ENCODE peak calls at places on chromosomes 11 and 22, in four cellular contexts. I is WERI-Rb-1, O is transverse colon, T is endodermal cell. C is an unnamed sample.

GRCh38 chr22:43635101-43635500 is 177.0 kb downstream of the EFCAB6 start:
- DNase-seq in I (no peak), O (no peak), T (no peak), C (no peak)

GRCh38 chr11:127000991-127001390 is 421 bp upstream of the KIRREL3 start:
- DNase-seq in I (no peak), O (no peak), T (peak; percentile 41), C (no peak)

GRCh38 chr11:69292221-69292648 is 1.7 kb upstream of the MYEOV start:
- DNase-seq in I (peak; percentile 23), O (peak; percentile 50), T (peak; percentile 89), C (no peak)

GRCh38 chr11:85712953-85713352 is 27.0 kb upstream of the CCDC89 start:
- DNase-seq in I (no peak), O (no peak), T (no peak), C (no peak)

GRCh38 chr11:14308114-14308896 is 50.7 kb downstream of the RRAS2 start:
- DNase-seq in I (no peak), O (no peak), T (no peak), C (peak; percentile 17)

GRCh38 chr22:34395370-34395769 is 475.1 kb upstream of the LARGE1 start:
- DNase-seq in I (no peak), O (no peak), T (peak; percentile 43), C (no peak)

GRCh38 chr11:49499117-49499516 is 290.7 kb upstream of the FOLH1 start:
- DNase-seq in I (no peak), O (no peak), T (peak; percentile 47), C (no peak)

GRCh38 chr22:19806213-19807160 is 45.9 kb downstream of the TBX1 start:
- DNase-seq in I (peak; percentile 80), O (peak; percentile 92), T (peak; percentile 38), C (no peak)

GRCh38 chr11:94840209-94840608 is 72.1 kb downstream of the AMOTL1 start:
- DNase-seq in I (no peak), O (no peak), T (no peak), C (no peak)

GRCh38 chr11:120747801-120748484 is 236.4 kb downstream of the GRIK4 start:
- DNase-seq in I (peak; percentile 79), O (no peak), T (no peak), C (no peak)

GRCh38 chr22:48957987-48958321 is 869.7 kb downstream of the BRD1 start:
- DNase-seq in I (no peak), O (no peak), T (no peak), C (no peak)

GRCh38 chr11:99973993-99974392 is 713.1 kb upstream of the ARHGAP42 start:
- DNase-seq in I (no peak), O (no peak), T (no peak), C (no peak)

GRCh38 chr11:12239396-12240298 is 129.3 kb downstream of the MICAL2 start:
- DNase-seq in I (no peak), O (no peak), T (no peak), C (peak; percentile 75)

GRCh38 chr22:44446483-44446882 is 51.5 kb downstream of the RTL6 start:
- DNase-seq in I (no peak), O (no peak), T (peak; percentile 42), C (no peak)

GRCh38 chr11:66683877-66684276 is 6.2 kb upstream of the RBM4B start:
- DNase-seq in I (no peak), O (no peak), T (no peak), C (no peak)

GRCh38 chr11:21988477-21988876 is 204.4 kb upstream of the ANO5 start:
- DNase-seq in I (no peak), O (no peak), T (no peak), C (no peak)

GRCh38 chr11:1847941-1848639 is 4.8 kb upstream of the LSP1 start:
- DNase-seq in I (no peak), O (no peak), T (no peak), C (no peak)

GRCh38 chr11:121723261-121723741 is 270.5 kb upstream of the SORL1-AS1 start:
- DNase-seq in I (no peak), O (no peak), T (peak; percentile 75), C (peak; percentile 16)

GRCh38 chr11:6440906-6441358 is at the start of gene HPX:
- DNase-seq in I (no peak), O (no peak), T (no peak), C (no peak)

GRCh38 chr11:1297576-1298473 is 11.6 kb downstream of the TOLLIP start:
- DNase-seq in I (no peak), O (peak; percentile 35), T (peak; percentile 26), C (peak; percentile 56)

GRCh38 chr11:10002221-10002620 is 291.8 kb downstream of the SBF2 start:
- DNase-seq in I (no peak), O (no peak), T (no peak), C (no peak)

GRCh38 chr22:49257551-49257951 is 570.1 kb downstream of the BRD1 start:
- DNase-seq in I (no peak), O (no peak), T (peak; percentile 20), C (no peak)

GRCh38 chr22:41876675-41877074 is 38.2 kb downstream of the SHISA8 start:
- DNase-seq in I (no peak), O (no peak), T (no peak), C (no peak)

GRCh38 chr11:70586261-70587094 is 188.1 kb downstream of the CTTN start:
- DNase-seq in I (no peak), O (no peak), T (peak; percentile 26), C (no peak)

DNA sequence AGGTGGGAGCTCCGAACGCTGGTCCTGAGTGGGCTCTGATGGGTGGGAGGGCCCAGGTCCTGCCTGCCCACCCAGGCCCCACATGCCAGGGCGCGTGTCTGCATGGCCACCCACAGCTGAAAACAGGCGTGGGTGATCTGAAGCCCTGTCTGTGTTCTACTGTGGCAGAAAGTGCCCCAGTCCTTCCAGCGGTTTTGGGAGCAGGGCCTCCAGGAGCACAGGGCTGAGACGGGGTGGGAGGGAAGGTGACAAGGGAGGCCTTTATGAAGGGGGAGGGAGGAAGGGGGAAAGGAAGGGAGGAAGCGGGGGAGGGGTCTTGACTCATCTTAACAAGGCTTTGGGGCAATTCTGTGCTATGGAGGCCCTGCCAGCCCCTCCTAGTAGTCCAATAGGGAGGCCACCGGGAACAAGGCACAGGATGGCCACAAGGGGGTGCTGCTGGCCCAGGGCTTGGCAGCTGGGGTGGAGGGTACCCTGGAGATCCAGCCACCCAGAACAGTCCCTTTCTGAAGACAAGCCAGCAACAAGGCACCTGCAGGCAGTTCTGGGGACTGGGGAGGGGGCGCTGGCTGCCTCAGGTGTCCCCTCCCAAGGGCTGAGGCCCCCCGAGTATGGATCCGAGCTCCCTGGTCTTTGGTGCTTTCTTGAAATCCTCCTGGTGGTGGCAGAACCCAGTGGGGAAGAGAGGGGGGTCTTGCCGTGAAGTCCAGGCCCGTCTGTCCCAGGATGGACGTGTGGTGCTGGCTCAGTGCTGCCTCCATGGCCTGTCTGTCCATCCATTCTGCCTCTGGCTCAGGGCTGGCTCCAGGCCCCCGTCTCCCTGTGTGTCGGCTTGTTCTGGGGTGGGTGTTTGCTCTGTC is 6.3 kb upstream of the FADS3 start:
- DNase-seq in I (peak; percentile 82), O (peak; percentile 82), T (peak; percentile 97), C (peak; percentile 72)
- H3K27ac ChIP-seq in I (no peak overlapping the region), O (no peak overlapping the region), T (no peak overlapping the region), C (no peak overlapping the region)

GRCh38 chr11:39724404-39724803 is 1735.0 kb downstream of the LRRC4C start:
- DNase-seq in I (no peak), O (no peak), T (no peak), C (no peak)
- TF ChIP-seq CTCF in I (peak; percentile 20), O (no peak), T (peak; percentile 53), C (no peak)

DNA sequence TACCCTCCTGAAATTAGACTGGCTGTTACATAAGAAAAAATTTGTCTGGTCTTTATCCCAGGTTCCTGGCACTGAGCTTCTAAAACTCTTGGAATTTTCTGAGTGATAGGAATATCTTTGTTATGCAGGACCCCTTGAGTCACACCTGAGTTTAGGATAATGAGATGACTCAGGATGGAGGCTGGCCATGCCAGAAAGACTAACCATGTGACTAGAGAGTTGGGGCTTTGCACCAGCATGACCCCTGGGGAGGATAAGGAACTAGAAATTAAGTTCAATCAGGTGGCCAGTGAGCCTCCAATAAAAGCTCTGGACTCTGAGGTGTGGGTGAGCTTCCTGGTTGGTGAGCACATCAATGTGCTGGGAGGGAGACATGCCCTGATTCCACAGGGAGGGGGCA is 88.1 kb downstream of the XRRA1 start:
- DNase-seq in I (no peak), O (no peak), T (no peak), C (no peak)
- H3K9me3 ChIP-seq in I (no peaks in the 10 kb centered on the region), O (peaks cover 5% of the 10 kb centered on the region), T (peaks cover 61% of the 10 kb centered on the region), C (no peaks in the 10 kb centered on the region)

GRCh38 chr11:65586247-65586630 is 9.4 kb downstream of the KCNK7 start:
- DNase-seq in I (no peak), O (no peak), T (no peak), C (no peak)

GRCh38 chr11:65585396-65586246 is 9.8 kb downstream of the EHBP1L1 start:
- DNase-seq in I (no peak), O (no peak), T (no peak), C (no peak)

GRCh38 chr11:65583589-65583988 is 7.7 kb downstream of the EHBP1L1 start:
- DNase-seq in I (no peak), O (no peak), T (no peak), C (no peak)

GRCh38 chr11:65584723-65585171 is 8.9 kb downstream of the EHBP1L1 start:
- DNase-seq in I (no peak), O (no peak), T (peak; percentile 66), C (peak; percentile 47)

GRCh38 chr11:65584102-65584501 is 8.2 kb downstream of the EHBP1L1 start:
- DNase-seq in I (no peak), O (no peak), T (no peak), C (no peak)
- H3K27ac ChIP-seq in I (no peak overlapping the region), O (no peak overlapping the region), T (no peak overlapping the region), C (no peak overlapping the region)

GRCh38 chr11:62269654-62270278 is at the start of gene SCGB2A2:
- DNase-seq in I (no peak), O (no peak), T (peak; percentile 58), C (peak; percentile 31)
- TF ChIP-seq CTCF in I (peak; percentile 52), O (peak; percentile 26), T (peak; percentile 68), C (peak; percentile 40)

DNA sequence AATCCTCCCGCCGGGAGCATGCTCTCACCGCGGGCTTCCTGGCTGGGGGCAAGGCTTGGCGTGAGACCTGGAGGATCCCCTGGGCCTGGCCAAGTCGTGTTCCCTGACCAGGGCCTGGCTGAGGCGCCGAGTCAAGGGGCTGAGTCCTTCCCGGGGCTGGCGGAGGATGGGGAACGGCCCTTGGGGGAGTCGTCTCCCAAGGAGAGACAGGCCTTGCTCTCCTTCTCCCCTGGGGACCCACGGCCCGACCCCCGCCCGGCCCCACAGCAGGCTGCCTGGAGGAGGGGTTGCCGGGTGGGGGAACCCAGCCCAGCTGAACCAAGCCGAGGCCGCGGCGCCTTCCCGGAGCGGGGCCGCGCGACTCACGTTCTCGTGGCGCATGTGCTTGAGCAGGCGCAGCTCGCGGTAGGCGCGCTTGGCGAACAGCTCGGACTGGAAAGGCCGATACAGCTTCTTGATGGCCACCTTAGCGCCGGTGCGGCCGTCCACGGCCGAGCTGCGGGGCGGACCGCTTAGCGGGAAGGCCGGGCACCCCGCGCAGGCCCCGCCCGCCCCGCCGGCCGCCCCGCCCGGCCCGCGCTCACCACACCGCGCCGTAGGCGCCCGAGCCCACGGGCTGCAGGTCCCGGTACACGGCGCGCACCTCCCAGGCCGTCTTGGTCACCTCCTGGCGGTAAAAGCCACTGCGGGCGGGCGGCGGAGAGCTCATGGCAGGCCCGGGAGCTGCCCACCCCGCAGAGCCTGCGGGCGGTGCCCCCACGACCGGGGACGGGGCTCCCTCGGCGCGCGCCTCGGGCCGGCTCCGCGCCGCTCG is 475 bp downstream of the MAPK12 start:
- DNase-seq in I (peak; percentile 51), O (no peak), T (peak; percentile 78), C (no peak)
- H3K9me3 ChIP-seq in I (no peaks in the 10 kb centered on the region), O (no peaks in the 10 kb centered on the region), T (no peaks in the 10 kb centered on the region), C (no peaks in the 10 kb centered on the region)